ENCODE peak calls at places on chromosomes 13 and 19, in four cellular contexts. One of them, this sample, is unnamed.

GRCh38 chr13:106276876-106277275 is 258.6 kb downstream of the EFNB2 start:
- DNase-seq in naive thymus-derived CD8-positive, alpha-beta T cell: no peak
- DNase-seq in stimulated activated CD8-positive, alpha-beta memory T cell treated with anti-CD3 and anti-CD28 coated beads, Interleukin-15, amount 100 ng/mL, for 1 hour: no peak
- DNase-seq in kidney epithelial cell: peak
- DNase-seq in this sample: no peak

GRCh38 chr13:79589605-79590511 is 108.9 kb downstream of the NDFIP2 start:
- DNase-seq in naive thymus-derived CD8-positive, alpha-beta T cell: no peak
- DNase-seq in stimulated activated CD8-positive, alpha-beta memory T cell treated with anti-CD3 and anti-CD28 coated beads, Interleukin-15, amount 100 ng/mL, for 1 hour: no peak
- DNase-seq in kidney epithelial cell: no peak
- DNase-seq in this sample: no peak

GRCh38 chr19:53037101-53038097 is 7.1 kb upstream of the ERVV-2 start:
- DNase-seq in naive thymus-derived CD8-positive, alpha-beta T cell: no peak
- DNase-seq in stimulated activated CD8-positive, alpha-beta memory T cell treated with anti-CD3 and anti-CD28 coated beads, Interleukin-15, amount 100 ng/mL, for 1 hour: no peak
- DNase-seq in kidney epithelial cell: no peak
- DNase-seq in this sample: no peak

GRCh38 chr19:632228-633067 is 889 bp downstream of the POLRMT start:
- DNase-seq in naive thymus-derived CD8-positive, alpha-beta T cell: no peak
- DNase-seq in stimulated activated CD8-positive, alpha-beta memory T cell treated with anti-CD3 and anti-CD28 coated beads, Interleukin-15, amount 100 ng/mL, for 1 hour: no peak
- DNase-seq in kidney epithelial cell: no peak
- DNase-seq in this sample: no peak

GRCh38 chr19:9934132-9934950 is 2.0 kb downstream of the OLFM2 start:
- DNase-seq in naive thymus-derived CD8-positive, alpha-beta T cell: peak
- DNase-seq in stimulated activated CD8-positive, alpha-beta memory T cell treated with anti-CD3 and anti-CD28 coated beads, Interleukin-15, amount 100 ng/mL, for 1 hour: peak
- DNase-seq in kidney epithelial cell: no peak
- DNase-seq in this sample: peak

GRCh38 chr13:114124921-114125320 is 7.5 kb downstream of the RASA3 start:
- DNase-seq in naive thymus-derived CD8-positive, alpha-beta T cell: peak
- DNase-seq in stimulated activated CD8-positive, alpha-beta memory T cell treated with anti-CD3 and anti-CD28 coated beads, Interleukin-15, amount 100 ng/mL, for 1 hour: no peak
- DNase-seq in kidney epithelial cell: peak
- DNase-seq in this sample: peak

GRCh38 chr13:113897161-113897560 is 33.3 kb upstream of the GAS6 start:
- DNase-seq in naive thymus-derived CD8-positive, alpha-beta T cell: no peak
- DNase-seq in stimulated activated CD8-positive, alpha-beta memory T cell treated with anti-CD3 and anti-CD28 coated beads, Interleukin-15, amount 100 ng/mL, for 1 hour: no peak
- DNase-seq in kidney epithelial cell: peak
- DNase-seq in this sample: no peak

GRCh38 chr13:105442941-105443340 is 1092.5 kb downstream of the EFNB2 start:
- DNase-seq in naive thymus-derived CD8-positive, alpha-beta T cell: no peak
- DNase-seq in stimulated activated CD8-positive, alpha-beta memory T cell treated with anti-CD3 and anti-CD28 coated beads, Interleukin-15, amount 100 ng/mL, for 1 hour: no peak
- DNase-seq in kidney epithelial cell: peak
- DNase-seq in this sample: no peak

GRCh38 chr13:76500894-76501293 is 385.3 kb downstream of the KCTD12 start:
- DNase-seq in naive thymus-derived CD8-positive, alpha-beta T cell: no peak
- DNase-seq in stimulated activated CD8-positive, alpha-beta memory T cell treated with anti-CD3 and anti-CD28 coated beads, Interleukin-15, amount 100 ng/mL, for 1 hour: no peak
- DNase-seq in kidney epithelial cell: no peak
- DNase-seq in this sample: no peak

GRCh38 chr13:27043013-27043412 is 128.6 kb downstream of the USP12 start:
- DNase-seq in naive thymus-derived CD8-positive, alpha-beta T cell: no peak
- DNase-seq in stimulated activated CD8-positive, alpha-beta memory T cell treated with anti-CD3 and anti-CD28 coated beads, Interleukin-15, amount 100 ng/mL, for 1 hour: no peak
- DNase-seq in kidney epithelial cell: peak
- DNase-seq in this sample: no peak

GRCh38 chr13:84677836-84678235 is 795.6 kb upstream of the SLITRK1 start:
- DNase-seq in naive thymus-derived CD8-positive, alpha-beta T cell: no peak
- DNase-seq in stimulated activated CD8-positive, alpha-beta memory T cell treated with anti-CD3 and anti-CD28 coated beads, Interleukin-15, amount 100 ng/mL, for 1 hour: no peak
- DNase-seq in kidney epithelial cell: no peak
- DNase-seq in this sample: no peak

GRCh38 chr13:44969858-44970484 is 19.3 kb downstream of the NUFIP1 start:
- DNase-seq in naive thymus-derived CD8-positive, alpha-beta T cell: peak
- DNase-seq in stimulated activated CD8-positive, alpha-beta memory T cell treated with anti-CD3 and anti-CD28 coated beads, Interleukin-15, amount 100 ng/mL, for 1 hour: no peak
- DNase-seq in kidney epithelial cell: peak
- DNase-seq in this sample: no peak

GRCh38 chr19:1266818-1267440 is 2.2 kb upstream of the CIRBP start:
- DNase-seq in naive thymus-derived CD8-positive, alpha-beta T cell: peak
- DNase-seq in stimulated activated CD8-positive, alpha-beta memory T cell treated with anti-CD3 and anti-CD28 coated beads, Interleukin-15, amount 100 ng/mL, for 1 hour: peak
- DNase-seq in kidney epithelial cell: no peak
- DNase-seq in this sample: no peak

GRCh38 chr13:109610517-109610916 is 175.9 kb downstream of the IRS2 start:
- DNase-seq in naive thymus-derived CD8-positive, alpha-beta T cell: peak
- DNase-seq in stimulated activated CD8-positive, alpha-beta memory T cell treated with anti-CD3 and anti-CD28 coated beads, Interleukin-15, amount 100 ng/mL, for 1 hour: no peak
- DNase-seq in kidney epithelial cell: no peak
- DNase-seq in this sample: peak

GRCh38 chr13:49341941-49342340 is 94.2 kb downstream of the CDADC1 start:
- DNase-seq in naive thymus-derived CD8-positive, alpha-beta T cell: no peak
- DNase-seq in stimulated activated CD8-positive, alpha-beta memory T cell treated with anti-CD3 and anti-CD28 coated beads, Interleukin-15, amount 100 ng/mL, for 1 hour: no peak
- DNase-seq in kidney epithelial cell: no peak
- DNase-seq in this sample: no peak

This sample was measured in CD4-positive, alpha-beta T cell.